ENCODE peak calls at places on chromosome 2, in six cellular contexts. I is PC-9, M is neural progenitor cell, P is adrenal gland, E is body of pancreas, R is SK-N-SH. X is an unnamed sample.
A peak's percentile ranks its signal among the peaks of the same experiment; 100 is the strongest.

GRCh38 chr2:62596061-62596658 is 90.2 kb upstream of the TMEM17 start:
- DNase-seq in I (no peak), M (no peak), P (no peak), E (peak; percentile 43), R (peak; percentile 57), X (no peak)

GRCh38 chr2:26088038-26088643 is 54.3 kb downstream of the RAB10 start:
- DNase-seq in I (no peak), M (peak; percentile 47), P (no peak), E (peak; percentile 13), R (peak; percentile 66), X (no peak)

GRCh38 chr2:5915926-5916325 is 223.7 kb downstream of the SOX11 start:
- DNase-seq in I (no peak), M (peak; percentile 48), P (no peak), E (peak; percentile 15), R (no peak), X (peak; percentile 93)

GRCh38 chr2:190515687-190516086 is 18.8 kb downstream of the NEMP2 start:
- DNase-seq in I (no peak), M (no peak), P (no peak), E (no peak), R (no peak), X (no peak)

GRCh38 chr2:203908344-203909185 is 28.0 kb upstream of the ICOS start:
- DNase-seq in I (no peak), M (no peak), P (peak; percentile 33), E (peak; percentile 49), R (no peak), X (no peak)

GRCh38 chr2:236726701-236727450 is 157.3 kb downstream of the ACKR3 start:
- DNase-seq in I (no peak), M (no peak), P (no peak), E (no peak), R (no peak), X (no peak)

GRCh38 chr2:27814772-27815171 is 43.3 kb downstream of the MRPL33 start:
- DNase-seq in I (no peak), M (no peak), P (no peak), E (no peak), R (no peak), X (no peak)

GRCh38 chr2:97751752-97752151 is 38.4 kb downstream of the ZAP70 start:
- DNase-seq in I (no peak), M (no peak), P (no peak), E (no peak), R (no peak), X (no peak)

GRCh38 chr2:239834143-239834542 is 191.0 kb downstream of the NDUFA10 start:
- DNase-seq in I (no peak), M (no peak), P (peak; percentile 9), E (no peak), R (peak; percentile 2), X (peak; percentile 31)

GRCh38 chr2:61438670-61439069 is 32.2 kb downstream of the USP34 start:
- DNase-seq in I (no peak), M (no peak), P (no peak), E (no peak), R (no peak), X (no peak)

GRCh38 chr2:196925768-196926561 is 542 bp downstream of the PGAP1 start:
- DNase-seq in I (no peak), M (peak; percentile 65), P (peak; percentile 26), E (peak; percentile 29), R (peak; percentile 56), X (peak; percentile 82)

GRCh38 chr2:28475088-28475580 is 20.7 kb upstream of the PLB1 start:
- DNase-seq in I (no peak), M (no peak), P (no peak), E (no peak), R (no peak), X (no peak)

GRCh38 chr2:217412721-217413120 is 552.9 kb upstream of the TNP1 start:
- DNase-seq in I (no peak), M (no peak), P (no peak), E (peak; percentile 20), R (no peak), X (no peak)

GRCh38 chr2:53949457-53949856 is 21.3 kb downstream of the PSME4 start:
- DNase-seq in I (no peak), M (no peak), P (no peak), E (no peak), R (no peak), X (no peak)

GRCh38 chr2:88654714-88655113 is 27.4 kb upstream of the EIF2AK3 start:
- DNase-seq in I (no peak), M (no peak), P (no peak), E (no peak), R (no peak), X (no peak)

GRCh38 chr2:237591021-237591370 is 462 bp upstream of the RAB17 start:
- DNase-seq in I (peak; percentile 87), M (no peak), P (peak; percentile 48), E (peak; percentile 86), R (no peak), X (peak; percentile 95)

GRCh38 chr2:199861116-199861774 is 10.3 kb upstream of the FTCDNL1 start:
- DNase-seq in I (no peak), M (no peak), P (no peak), E (no peak), R (peak; percentile 18), X (no peak)

DNA sequence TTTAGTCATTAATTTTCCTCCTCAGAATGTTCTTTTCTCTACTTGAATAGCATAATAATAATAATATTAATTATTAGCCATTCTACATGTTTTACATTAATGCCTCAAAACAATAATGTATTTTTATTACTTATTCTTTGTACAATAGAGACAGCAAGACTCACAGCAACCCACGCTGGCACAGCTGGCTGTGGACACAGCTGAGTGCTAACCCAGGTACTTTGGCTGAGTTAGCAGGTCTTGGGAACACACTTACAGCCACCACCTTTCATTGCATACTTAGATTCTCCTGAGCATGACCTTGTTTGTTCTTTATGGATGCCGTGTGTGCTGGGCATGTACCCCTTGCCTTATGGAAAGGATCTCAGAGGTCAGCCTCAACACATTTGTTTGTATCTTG is 260.2 kb upstream of the ST6GAL2 start:
- DNase-seq in I (no peak), M (no peak), P (no peak), E (no peak), R (no peak), X (no peak)
- H3K9me3 ChIP-seq in I (no peaks in the 10 kb centered on the region), M (peaks cover 3% of the 10 kb centered on the region), P (no peaks in the 10 kb centered on the region), E (no peaks in the 10 kb centered on the region), R (no peaks in the 10 kb centered on the region), X (peaks cover 9% of the 10 kb centered on the region)

DNA sequence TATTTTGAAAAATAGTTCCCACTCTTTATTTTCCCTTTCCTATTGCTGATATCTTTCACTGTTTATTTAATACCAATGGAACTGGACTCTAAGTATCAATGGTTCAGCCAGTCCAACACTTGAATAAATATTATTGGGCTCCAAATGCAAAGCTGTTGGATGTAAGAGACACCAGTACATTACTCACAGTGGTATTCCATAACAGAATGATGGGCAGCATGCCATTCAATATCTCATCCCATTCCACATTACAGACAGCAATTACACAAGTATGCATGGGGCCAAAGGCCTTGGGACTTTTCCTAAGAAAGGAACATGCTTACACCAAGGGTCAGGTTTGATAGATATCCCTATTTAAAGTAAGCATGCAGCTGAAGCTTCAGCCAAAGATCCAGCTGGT is 231.9 kb downstream of the RND3 start:
- DNase-seq in I (no peak), M (no peak), P (peak; percentile 16), E (no peak), R (no peak), X (no peak)
- H3K9me3 ChIP-seq in I (no peaks in the 10 kb centered on the region), M (no peaks in the 10 kb centered on the region), P (no peaks in the 10 kb centered on the region), E (no peaks in the 10 kb centered on the region), R (no peaks in the 10 kb centered on the region), X (no peaks in the 10 kb centered on the region)

GRCh38 chr2:228532233-228532632 is 350.7 kb upstream of the SPHKAP start:
- DNase-seq in I (no peak), M (no peak), P (no peak), E (no peak), R (no peak), X (no peak)

GRCh38 chr2:228533156-228533555 is 351.7 kb upstream of the SPHKAP start:
- DNase-seq in I (no peak), M (no peak), P (no peak), E (no peak), R (no peak), X (no peak)

GRCh38 chr2:228540976-228541375 is 359.5 kb upstream of the SPHKAP start:
- DNase-seq in I (no peak), M (no peak), P (no peak), E (no peak), R (no peak), X (no peak)

DNA sequence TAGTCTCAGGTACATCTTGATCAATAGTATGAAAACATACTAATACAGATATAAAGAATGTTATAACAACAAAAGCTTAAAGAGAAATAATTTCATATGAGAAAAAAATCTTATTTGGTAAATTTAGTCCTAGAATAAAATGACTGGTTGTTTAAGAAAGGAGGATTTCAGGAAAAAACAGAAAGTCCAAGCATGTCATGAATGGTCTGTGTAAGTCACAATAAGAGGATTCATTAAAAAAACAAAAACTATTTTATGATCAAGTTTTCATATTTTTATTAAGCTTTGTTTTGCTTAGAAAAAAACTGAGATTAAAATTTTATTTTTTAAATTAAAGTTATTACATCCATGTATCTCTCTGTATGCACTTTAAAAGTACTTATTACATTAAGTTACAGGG is 353.9 kb upstream of the SPHKAP start:
- DNase-seq in I (no peak), M (peak; percentile 19), P (no peak), E (no peak), R (no peak), X (no peak)
- H3K9me3 ChIP-seq in I (peaks cover 18% of the 10 kb centered on the region), M (peaks cover 23% of the 10 kb centered on the region), P (no peaks in the 10 kb centered on the region), E (no peaks in the 10 kb centered on the region), R (peaks cover 27% of the 10 kb centered on the region), X (peaks cover 66% of the 10 kb centered on the region)

DNA sequence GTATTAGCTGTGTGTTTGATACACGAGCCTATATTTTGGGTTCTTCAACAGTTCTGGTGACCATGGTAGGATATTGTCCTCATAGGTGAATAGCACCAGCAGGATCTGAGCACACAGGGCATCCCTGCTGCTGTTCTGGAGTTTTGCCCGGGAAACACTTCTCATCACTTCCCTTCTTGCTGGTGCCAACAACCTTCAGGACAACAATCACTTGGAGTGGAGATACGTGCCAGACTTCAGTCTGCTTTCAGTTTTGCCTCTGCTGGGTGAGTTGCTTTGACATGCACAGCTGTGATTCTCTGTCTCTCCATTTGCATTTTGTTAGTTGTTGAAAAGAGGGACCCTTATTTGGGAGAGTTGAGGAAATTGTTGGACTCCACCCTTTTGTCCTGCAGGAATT is 1347.2 kb upstream of the DDX18 start:
- DNase-seq in I (no peak), M (no peak), P (no peak), E (no peak), R (no peak), X (no peak)
- H3K9me3 ChIP-seq in I (no peaks in the 10 kb centered on the region), M (no peaks in the 10 kb centered on the region), P (no peaks in the 10 kb centered on the region), E (no peaks in the 10 kb centered on the region), R (no peaks in the 10 kb centered on the region), X (peaks cover 26% of the 10 kb centered on the region)

DNA sequence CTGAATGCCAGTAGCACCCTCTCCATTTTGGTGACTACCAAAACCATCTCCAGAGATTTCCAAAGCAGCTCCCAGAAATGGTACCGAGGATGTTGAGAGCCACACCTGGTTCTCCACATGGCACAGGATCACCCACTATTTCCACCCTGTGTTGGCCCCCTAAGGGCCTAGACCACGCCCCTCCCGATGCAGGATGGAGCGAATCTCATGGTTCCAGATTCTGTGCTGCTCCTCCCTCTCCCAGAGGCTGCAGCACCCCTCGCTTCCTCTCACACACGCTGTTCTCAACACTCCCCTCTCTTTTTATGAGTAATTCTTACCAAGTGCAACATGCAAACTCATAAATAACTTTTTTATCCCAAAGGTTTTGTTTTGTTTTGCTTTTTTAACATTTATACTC is 571.5 kb downstream of the STK39 start:
- DNase-seq in I (no peak), M (no peak), P (no peak), E (no peak), R (no peak), X (no peak)
- H3K9me3 ChIP-seq in I (no peaks in the 10 kb centered on the region), M (peaks cover 6% of the 10 kb centered on the region), P (peaks cover 4% of the 10 kb centered on the region), E (no peaks in the 10 kb centered on the region), R (peaks cover 5% of the 10 kb centered on the region), X (peaks cover 5% of the 10 kb centered on the region)

GRCh38 chr2:68695971-68696370 is 38.6 kb upstream of the ARHGAP25 start:
- DNase-seq in I (no peak), M (no peak), P (no peak), E (no peak), R (no peak), X (no peak)
- H3K9me3 ChIP-seq in I (no peaks in the 10 kb centered on the region), M (peaks cover 2% of the 10 kb centered on the region), P (no peaks in the 10 kb centered on the region), E (no peaks in the 10 kb centered on the region), R (no peaks in the 10 kb centered on the region), X (peaks cover 22% of the 10 kb centered on the region)